ENCODE peak calls at places on chromosomes 13 and 19, in five cellular contexts. E is mammary epithelial cell; T is NCI-H2081; G is CD8-positive, alpha-beta T cell; X is effector CD4-positive, alpha-beta T cell. K is an unnamed sample.

GRCh38 chr13:98813993-98814392 is 61.5 kb upstream of the SLC15A1 start:
- DNase-seq in X (no peak), G (no peak), T (no peak), E (no peak), K (no peak)

GRCh38 chr13:52070929-52071523 is 46.5 kb downstream of the UTP14C start:
- DNase-seq in X (no peak), G (no peak), E (peak), T (no peak), K (no peak)

GRCh38 chr13:34349091-34349722 is 531.3 kb downstream of the RFC3 start:
- DNase-seq in E (peak), X (no peak), G (no peak), T (no peak), K (no peak)

GRCh38 chr13:97189943-97190342 is 32.2 kb upstream of the MBNL2 start:
- DNase-seq in X (no peak), T (peak), G (no peak), E (no peak), K (no peak)

GRCh38 chr13:107809125-107809524 is 406.2 kb downstream of the LIG4 start:
- DNase-seq in G (no peak), T (no peak), E (no peak), X (no peak), K (no peak)

GRCh38 chr19:3881272-3882040 is 971 bp downstream of the ATCAY start:
- DNase-seq in T (no peak), G (no peak), E (no peak), X (no peak), K (no peak)

GRCh38 chr13:95403349-95404140 is 102.3 kb upstream of the ABCC4 start:
- DNase-seq in E (no peak), T (no peak), X (no peak), G (no peak), K (no peak)

GRCh38 chr19:50290011-50290410 is 39.2 kb downstream of the KCNC3 start:
- DNase-seq in X (no peak), T (no peak), E (no peak), G (no peak), K (no peak)

GRCh38 chr19:45643024-45643926 is 4.1 kb upstream of the EML2 start:
- DNase-seq in X (peak), E (peak), G (peak), T (peak), K (peak)

GRCh38 chr19:30224689-30225606 is 147.2 kb upstream of the ZNF536 start:
- DNase-seq in X (no peak), T (no peak), G (no peak), E (no peak), K (no peak)